ENCODE peak calls at places on chromosomes 3 and 15, in five cellular contexts. P, Y, R, O and V are unnamed samples.

GRCh38 chr3:70224337-70224736 is 88.1 kb downstream of the MDFIC2 start:
- DNase-seq in P (no peak), Y (no peak), R (no peak), O (no peak), V (no peak)

GRCh38 chr3:30341851-30342250 is 264.6 kb upstream of the TGFBR2 start:
- DNase-seq in P (no peak), Y (no peak), R (no peak), O (no peak), V (no peak)

GRCh38 chr15:101517504-101517903 is 28.0 kb upstream of the PCSK6 start:
- DNase-seq in P (no peak), Y (no peak), R (no peak), O (no peak), V (no peak)

GRCh38 chr3:101703169-101703568 is 16.7 kb upstream of the RPL24 start:
- DNase-seq in P (no peak), Y (no peak), R (no peak), O (no peak), V (no peak)

GRCh38 chr3:156509209-156510174 is 45.4 kb downstream of the SSR3 start:
- DNase-seq in P (no peak), Y (peak; percentile 63), R (no peak), O (peak; percentile 66), V (peak; percentile 20)

GRCh38 chr15:60760646-60761504 is 281.9 kb upstream of the ICE2 start:
- DNase-seq in P (no peak), Y (no peak), R (no peak), O (peak; percentile 65), V (peak; percentile 11)

GRCh38 chr3:150439657-150440056 is 31.6 kb downstream of the TSC22D2 start:
- DNase-seq in P (no peak), Y (no peak), R (no peak), O (peak; percentile 26), V (no peak)

GRCh38 chr15:72445426-72445825 is 28.7 kb upstream of the ARIH1 start:
- DNase-seq in P (no peak), Y (no peak), R (no peak), O (no peak), V (no peak)

GRCh38 chr15:27743078-27743477 is 356.0 kb downstream of the OCA2 start:
- DNase-seq in P (no peak), Y (no peak), R (no peak), O (no peak), V (no peak)

DNA sequence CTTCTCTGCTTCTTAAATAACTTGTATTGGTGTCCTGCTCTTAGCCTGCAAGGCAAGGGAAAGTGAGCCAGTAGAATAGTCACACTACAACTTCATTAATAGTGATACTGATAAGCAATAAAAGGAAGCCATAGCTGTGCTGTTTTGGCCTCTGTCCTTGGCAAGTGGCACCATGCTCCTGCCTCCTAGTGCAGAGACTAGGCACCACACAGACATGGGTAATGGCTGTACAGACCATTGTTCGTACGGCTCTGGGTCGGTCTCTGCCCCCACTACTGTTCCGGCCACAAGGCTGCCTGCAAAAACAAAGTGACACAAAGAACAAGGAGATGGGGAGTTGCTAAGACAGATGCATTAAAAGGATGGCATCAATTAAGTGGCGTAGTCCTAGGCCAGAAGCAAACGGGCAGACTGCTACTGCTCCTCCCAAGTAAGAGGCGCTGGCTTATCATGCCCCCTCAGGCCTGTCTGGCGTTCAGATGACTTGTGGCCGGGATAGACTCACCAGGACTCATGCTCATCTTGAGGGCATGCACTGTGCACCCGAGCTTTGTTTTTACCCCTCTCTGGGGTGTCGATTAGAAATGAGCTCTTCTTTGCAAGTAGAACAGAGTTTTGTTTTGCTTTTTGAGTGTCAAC is 75.6 kb downstream of the TRAK1 start:
- DNase-seq in P (no peak), Y (no peak), R (no peak), O (no peak), V (no peak)
- TF ChIP-seq POLR2A in P (no peak), Y (no peak), R (no peak), O (no peak), V (no peak)

DNA sequence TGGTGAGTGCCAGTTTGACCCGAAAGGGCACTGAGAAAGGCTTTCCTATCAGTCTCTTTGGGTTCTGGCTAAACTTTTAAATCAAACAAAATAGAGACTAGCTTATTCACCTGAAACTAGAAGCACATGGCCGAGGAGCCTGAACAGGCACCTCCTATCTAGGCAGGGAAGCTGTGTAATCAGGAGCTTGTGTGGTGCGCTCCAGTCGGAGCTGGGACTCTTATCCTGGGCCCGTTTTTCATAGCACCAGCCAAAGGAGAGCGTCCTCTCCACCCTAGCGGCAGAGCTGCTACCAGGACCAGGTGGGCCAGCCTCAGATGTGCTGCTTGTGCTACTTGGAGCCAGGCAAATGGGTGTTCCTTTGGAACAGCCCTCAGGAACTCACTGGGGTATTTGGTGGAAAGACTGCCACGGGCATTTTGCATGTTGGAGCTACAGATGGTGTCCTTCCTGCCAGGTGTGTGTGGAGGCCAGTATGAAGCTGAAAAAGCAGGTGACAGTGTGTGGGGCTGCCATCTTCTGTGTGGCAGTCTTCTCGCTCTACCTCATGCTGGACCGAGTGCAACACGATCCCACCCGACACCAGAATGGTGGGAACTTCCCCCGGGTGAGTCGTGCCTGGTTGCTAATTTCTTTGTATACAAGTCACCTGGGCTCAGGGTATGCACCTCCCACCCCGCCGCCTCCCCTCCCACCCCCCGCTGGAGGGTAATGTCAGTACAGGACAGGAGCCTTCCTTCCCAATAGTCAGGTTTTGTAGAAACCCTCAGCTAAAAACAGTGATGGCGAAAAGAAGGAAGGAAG is 833 bp downstream of the MAN2A2 start:
- DNase-seq in P (peak; percentile 63), Y (peak; percentile 72), R (no peak), O (no peak), V (no peak)
- TF ChIP-seq POLR2A in P (no peak), Y (no peak), R (no peak), O (no peak), V (no peak)

DNA sequence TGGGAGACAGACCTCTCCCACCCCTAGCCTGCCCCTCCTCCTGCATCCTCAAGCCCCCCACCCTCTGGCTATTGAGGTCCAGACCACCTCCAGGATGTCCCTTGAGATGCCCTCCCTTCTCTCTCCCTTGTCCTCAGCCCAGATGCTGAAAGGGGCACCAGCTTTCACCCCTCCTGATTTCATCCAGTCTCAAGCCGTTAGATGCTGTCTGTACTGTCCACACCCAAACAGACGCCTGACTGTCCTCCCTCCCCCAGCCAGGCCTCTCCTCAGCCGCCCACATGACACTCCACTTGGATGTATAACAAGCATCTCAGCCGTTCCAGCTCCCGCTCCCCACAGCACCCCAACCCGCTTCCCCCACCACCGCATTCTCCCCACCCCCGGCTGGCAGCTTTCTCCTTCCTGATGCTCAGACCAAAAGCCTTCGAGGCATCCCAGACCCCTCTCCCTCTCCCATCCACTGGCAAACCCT is 25.0 kb upstream of the CYP11A1 start:
- DNase-seq in P (no peak), Y (peak; percentile 66), R (no peak), O (peak; percentile 48), V (no peak)
- TF ChIP-seq POLR2A in P (no peak), Y (no peak), R (no peak), O (no peak), V (no peak)

DNA sequence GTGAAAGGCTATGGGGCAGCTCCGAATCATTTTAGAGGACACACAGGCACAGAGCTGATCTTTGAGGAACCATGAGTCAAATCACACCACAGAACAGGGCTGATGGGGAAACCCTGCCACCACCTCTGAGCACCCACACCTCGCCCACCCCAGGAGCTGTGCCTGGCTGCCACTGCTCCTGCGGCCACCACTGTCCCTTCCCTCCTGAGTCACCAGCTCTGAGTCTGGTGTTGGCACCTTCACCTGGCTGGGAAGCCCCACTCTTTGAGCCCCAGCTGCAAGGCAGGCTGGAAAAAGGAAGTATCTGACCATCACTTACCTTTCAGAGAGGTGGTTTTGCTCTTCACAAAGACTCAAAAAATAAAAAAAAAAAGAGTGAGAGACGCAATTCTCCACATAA is 63.6 kb upstream of the MEF2A start:
- DNase-seq in P (no peak), Y (no peak), R (no peak), O (no peak), V (no peak)
- TF ChIP-seq POLR2A in P (no peak), Y (no peak), R (no peak), O (no peak), V (no peak)

GRCh38 chr3:133825969-133826727 is 20.5 kb downstream of the SRPRB start:
- DNase-seq in P (no peak), Y (no peak), R (no peak), O (no peak), V (no peak)

GRCh38 chr3:133820129-133820528 is 14.5 kb downstream of the SRPRB start:
- DNase-seq in P (no peak), Y (no peak), R (no peak), O (no peak), V (no peak)

GRCh38 chr3:133820889-133821675 is 15.5 kb downstream of the SRPRB start:
- DNase-seq in P (no peak), Y (no peak), R (no peak), O (no peak), V (no peak)

GRCh38 chr3:133824961-133825485 is 19.4 kb downstream of the SRPRB start:
- DNase-seq in P (no peak), Y (no peak), R (no peak), O (no peak), V (no peak)

GRCh38 chr3:133821767-133822638 is 16.4 kb downstream of the SRPRB start:
- DNase-seq in P (peak; percentile 94), Y (peak; percentile 24), R (peak; percentile 76), O (peak; percentile 80), V (peak; percentile 83)
- TF ChIP-seq POLR2A in P (no peak), Y (peak; percentile 31), R (no peak), O (no peak), V (no peak)

DNA sequence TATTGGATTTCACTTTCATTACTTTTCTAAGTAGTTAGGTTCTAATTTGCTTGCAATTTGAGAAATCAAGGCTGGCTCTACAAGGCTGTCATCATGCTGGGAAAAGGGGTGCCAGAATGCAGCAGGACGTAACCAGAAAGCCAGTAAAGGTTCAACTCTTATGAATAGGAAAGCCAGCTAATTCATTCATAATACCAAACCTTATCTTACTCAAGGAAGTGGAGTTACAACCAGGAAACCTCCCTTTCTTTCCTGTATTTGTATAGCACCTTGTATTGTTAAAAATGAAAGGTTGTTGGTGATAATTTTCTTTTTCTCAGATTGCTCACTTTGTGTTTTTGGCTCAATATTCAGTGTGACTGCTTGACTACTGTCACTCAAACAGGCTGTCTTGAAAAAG is 109.4 kb downstream of the FILIP1L start:
- DNase-seq in P (no peak), Y (no peak), R (no peak), O (no peak), V (no peak)
- TF ChIP-seq POLR2A in P (no peak), Y (no peak), R (no peak), O (no peak), V (no peak)

DNA sequence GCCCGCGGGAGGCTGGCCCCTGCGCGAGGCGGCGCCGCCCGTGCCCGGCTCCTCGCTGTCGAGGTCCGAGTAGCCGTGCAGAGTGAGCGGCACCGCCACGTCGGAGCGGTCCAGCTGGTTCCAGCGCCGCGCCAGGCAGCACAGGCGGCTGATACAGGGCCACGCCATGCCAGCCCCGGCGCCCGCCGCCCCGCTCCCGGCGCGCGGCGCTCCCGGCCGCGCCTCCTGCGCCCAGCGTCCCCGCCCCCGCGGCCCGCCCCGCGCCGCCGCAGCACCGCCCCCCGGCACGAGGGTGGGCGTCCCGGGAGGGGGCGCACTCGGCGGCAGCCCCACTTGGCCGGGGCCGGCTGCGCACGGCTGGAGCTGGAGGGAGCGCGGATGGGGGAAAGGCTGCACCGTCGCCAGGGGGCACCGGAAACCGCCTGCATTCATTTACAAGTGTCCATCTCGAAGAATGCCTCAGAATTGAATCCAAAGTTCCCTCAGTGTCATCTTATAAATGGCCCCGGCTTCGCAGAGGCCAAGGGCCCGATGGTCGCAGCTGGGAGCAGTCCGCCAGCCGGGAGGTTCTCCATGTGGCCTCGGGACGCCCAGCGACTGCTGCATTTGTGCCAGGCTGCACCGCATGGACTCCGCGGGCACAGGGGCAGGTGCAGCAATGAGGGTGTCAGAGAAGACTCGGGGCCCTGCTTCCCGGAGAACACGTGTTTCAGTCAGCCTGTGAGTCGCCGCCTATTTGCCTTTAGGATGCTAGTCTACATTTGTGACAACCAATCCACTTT is at the start of gene MAP6D1:
- DNase-seq in P (peak; percentile 61), Y (no peak), R (no peak), O (peak; percentile 46), V (no peak)
- TF ChIP-seq POLR2A in P (peak; percentile 15), Y (no peak), R (no peak), O (no peak), V (peak; percentile 62)